ENCODE peak calls at places on chromosomes 2 and 18, in five cellular contexts. One of them, this sample, is unnamed.

GRCh38 chr2:23541453-23542334 is 156.7 kb downstream of the KLHL29 start:
- DNase-seq in ovary: no peak
- DNase-seq in activated T-helper 1 cell treated with anti-CD3 and anti-CD28 coated beads, Interleukin-2, amount 50 U/mL, for 16 hours: no peak
- DNase-seq in memory B cell: no peak
- DNase-seq in CD8-positive, alpha-beta memory T cell: no peak
- DNase-seq in this sample: no peak

GRCh38 chr2:150136901-150137300 is 350.6 kb downstream of the RND3 start:
- DNase-seq in ovary: no peak
- DNase-seq in CD8-positive, alpha-beta memory T cell: no peak
- DNase-seq in memory B cell: no peak
- DNase-seq in activated T-helper 1 cell treated with anti-CD3 and anti-CD28 coated beads, Interleukin-2, amount 50 U/mL, for 16 hours: no peak
- DNase-seq in this sample: no peak

GRCh38 chr2:6525371-6525770 is 340.3 kb downstream of the CMPK2 start:
- DNase-seq in activated T-helper 1 cell treated with anti-CD3 and anti-CD28 coated beads, Interleukin-2, amount 50 U/mL, for 16 hours: no peak
- DNase-seq in CD8-positive, alpha-beta memory T cell: no peak
- DNase-seq in ovary: no peak
- DNase-seq in memory B cell: no peak
- DNase-seq in this sample: no peak

GRCh38 chr2:32522770-32523169 is 105.1 kb upstream of the TTC27 start:
- DNase-seq in ovary: no peak
- DNase-seq in CD8-positive, alpha-beta memory T cell: no peak
- DNase-seq in memory B cell: no peak
- DNase-seq in activated T-helper 1 cell treated with anti-CD3 and anti-CD28 coated beads, Interleukin-2, amount 50 U/mL, for 16 hours: no peak
- DNase-seq in this sample: no peak

GRCh38 chr2:134276381-134277172 is 22.7 kb downstream of the MGAT5 start:
- DNase-seq in activated T-helper 1 cell treated with anti-CD3 and anti-CD28 coated beads, Interleukin-2, amount 50 U/mL, for 16 hours: no peak
- DNase-seq in memory B cell: no peak
- DNase-seq in ovary: no peak
- DNase-seq in CD8-positive, alpha-beta memory T cell: no peak
- DNase-seq in this sample: no peak

GRCh38 chr2:164009801-164010337 is 274.1 kb upstream of the FIGN start:
- DNase-seq in ovary: no peak
- DNase-seq in memory B cell: no peak
- DNase-seq in activated T-helper 1 cell treated with anti-CD3 and anti-CD28 coated beads, Interleukin-2, amount 50 U/mL, for 16 hours: no peak
- DNase-seq in CD8-positive, alpha-beta memory T cell: no peak
- DNase-seq in this sample: no peak

GRCh38 chr18:46629356-46629755 is 27.7 kb downstream of the LOXHD1 start:
- DNase-seq in ovary: no peak
- DNase-seq in activated T-helper 1 cell treated with anti-CD3 and anti-CD28 coated beads, Interleukin-2, amount 50 U/mL, for 16 hours: no peak
- DNase-seq in memory B cell: no peak
- DNase-seq in CD8-positive, alpha-beta memory T cell: no peak
- DNase-seq in this sample: no peak

GRCh38 chr2:3635171-3636008 is 22.6 kb upstream of the ALLC start:
- DNase-seq in ovary: peak
- DNase-seq in activated T-helper 1 cell treated with anti-CD3 and anti-CD28 coated beads, Interleukin-2, amount 50 U/mL, for 16 hours: no peak
- DNase-seq in CD8-positive, alpha-beta memory T cell: peak
- DNase-seq in memory B cell: no peak
- DNase-seq in this sample: no peak

GRCh38 chr18:44518666-44519065 is 162.0 kb upstream of the SETBP1 start:
- DNase-seq in ovary: no peak
- DNase-seq in CD8-positive, alpha-beta memory T cell: no peak
- DNase-seq in activated T-helper 1 cell treated with anti-CD3 and anti-CD28 coated beads, Interleukin-2, amount 50 U/mL, for 16 hours: no peak
- DNase-seq in memory B cell: no peak
- DNase-seq in this sample: no peak

GRCh38 chr18:13530879-13531387 is 195.4 kb downstream of the FAM210A start:
- DNase-seq in CD8-positive, alpha-beta memory T cell: no peak
- DNase-seq in ovary: no peak
- DNase-seq in activated T-helper 1 cell treated with anti-CD3 and anti-CD28 coated beads, Interleukin-2, amount 50 U/mL, for 16 hours: no peak
- DNase-seq in memory B cell: no peak
- DNase-seq in this sample: peak

GRCh38 chr2:239927424-239927981 is 97.6 kb downstream of the NDUFA10 start:
- DNase-seq in CD8-positive, alpha-beta memory T cell: peak
- DNase-seq in activated T-helper 1 cell treated with anti-CD3 and anti-CD28 coated beads, Interleukin-2, amount 50 U/mL, for 16 hours: peak
- DNase-seq in ovary: peak
- DNase-seq in memory B cell: no peak
- DNase-seq in this sample: no peak

GRCh38 chr18:62572456-62572855 is 49.6 kb downstream of the ZCCHC2 start:
- DNase-seq in CD8-positive, alpha-beta memory T cell: no peak
- DNase-seq in ovary: no peak
- DNase-seq in memory B cell: no peak
- DNase-seq in activated T-helper 1 cell treated with anti-CD3 and anti-CD28 coated beads, Interleukin-2, amount 50 U/mL, for 16 hours: no peak
- DNase-seq in this sample: no peak

GRCh38 chr18:33817096-33817495 is 239.1 kb downstream of the ASXL3 start:
- DNase-seq in activated T-helper 1 cell treated with anti-CD3 and anti-CD28 coated beads, Interleukin-2, amount 50 U/mL, for 16 hours: no peak
- DNase-seq in CD8-positive, alpha-beta memory T cell: no peak
- DNase-seq in ovary: no peak
- DNase-seq in memory B cell: no peak
- DNase-seq in this sample: no peak

GRCh38 chr18:36352384-36352783 is 54.9 kb downstream of the FHOD3 start:
- DNase-seq in memory B cell: no peak
- DNase-seq in activated T-helper 1 cell treated with anti-CD3 and anti-CD28 coated beads, Interleukin-2, amount 50 U/mL, for 16 hours: no peak
- DNase-seq in ovary: no peak
- DNase-seq in CD8-positive, alpha-beta memory T cell: no peak
- DNase-seq in this sample: no peak

GRCh38 chr2:134836986-134837385 is 1.4 kb upstream of the ACMSD start:
- DNase-seq in ovary: no peak
- DNase-seq in activated T-helper 1 cell treated with anti-CD3 and anti-CD28 coated beads, Interleukin-2, amount 50 U/mL, for 16 hours: no peak
- DNase-seq in CD8-positive, alpha-beta memory T cell: no peak
- DNase-seq in memory B cell: no peak
- DNase-seq in this sample: no peak

GRCh38 chr2:38959938-38960608 is 70.4 kb downstream of the ARHGEF33 start:
- DNase-seq in CD8-positive, alpha-beta memory T cell: peak
- DNase-seq in ovary: peak
- DNase-seq in memory B cell: peak
- DNase-seq in activated T-helper 1 cell treated with anti-CD3 and anti-CD28 coated beads, Interleukin-2, amount 50 U/mL, for 16 hours: peak
- DNase-seq in this sample: peak

GRCh38 chr2:23784971-23785370 is 142.0 kb downstream of the ATAD2B start:
- DNase-seq in CD8-positive, alpha-beta memory T cell: no peak
- DNase-seq in memory B cell: no peak
- DNase-seq in activated T-helper 1 cell treated with anti-CD3 and anti-CD28 coated beads, Interleukin-2, amount 50 U/mL, for 16 hours: no peak
- DNase-seq in ovary: no peak
- DNase-seq in this sample: no peak

GRCh38 chr18:51196811-51197660 is 445 bp downstream of the MEX3C start:
- DNase-seq in memory B cell: peak
- DNase-seq in CD8-positive, alpha-beta memory T cell: peak
- DNase-seq in ovary: peak
- DNase-seq in activated T-helper 1 cell treated with anti-CD3 and anti-CD28 coated beads, Interleukin-2, amount 50 U/mL, for 16 hours: peak
- DNase-seq in this sample: peak

This sample was measured in heart left ventricle.